ENCODE peak calls at places on chromosomes 6 and 20, in seven cellular contexts. Y, O, B, G, N, F and K are unnamed samples.
A peak's percentile ranks its signal among the peaks of the same experiment; 100 is the strongest.

GRCh38 chr6:82906951-82907350 is 158.7 kb downstream of the UBE3D start:
- DNase-seq in B (no peak), O (peak; percentile 69), N (no peak), F (peak; percentile 64), G (no peak), Y (peak; percentile 61), K (peak; percentile 64)

GRCh38 chr6:19354181-19354580 is 483.0 kb upstream of the ID4 start:
- DNase-seq in F (no peak), Y (no peak), O (no peak), B (no peak), G (no peak), N (no peak), K (no peak)

GRCh38 chr6:38572186-38572813 is 67.4 kb downstream of the BTBD9 start:
- DNase-seq in F (no peak), B (no peak), N (no peak), G (no peak), O (peak; percentile 32), Y (no peak), K (no peak)

GRCh38 chr6:64383277-64383676 is 747.7 kb downstream of the PHF3 start:
- DNase-seq in O (no peak), N (no peak), Y (no peak), F (no peak), G (no peak), B (no peak), K (peak; percentile 4)

GRCh38 chr6:11392778-11393507 is 144.6 kb upstream of the TMEM170B start:
- DNase-seq in Y (no peak), N (no peak), B (no peak), G (no peak), O (peak; percentile 6), F (no peak), K (no peak)

GRCh38 chr6:25026723-25027122 is 91.0 kb upstream of the RIPOR2 start:
- DNase-seq in Y (no peak), O (no peak), N (no peak), F (no peak), G (no peak), B (no peak), K (peak; percentile 42)

GRCh38 chr6:39209360-39209811 is 19.9 kb downstream of the KCNK5 start:
- DNase-seq in O (no peak), N (peak; percentile 81), F (no peak), G (no peak), Y (no peak), B (no peak), K (peak; percentile 8)

GRCh38 chr20:43669332-43669731 is 2.4 kb downstream of the MYBL2 start:
- DNase-seq in G (no peak), O (peak; percentile 48), N (peak; percentile 84), F (peak; percentile 61), Y (peak; percentile 62), B (no peak), K (peak; percentile 35)

GRCh38 chr6:47634210-47635047 is 64.0 kb upstream of the ADGRF4 start:
- DNase-seq in B (no peak), F (no peak), O (no peak), G (no peak), Y (no peak), N (peak; percentile 47), K (no peak)

GRCh38 chr6:167768471-167769215 is 58.1 kb upstream of the AFDN start:
- DNase-seq in N (no peak), Y (no peak), O (no peak), B (no peak), F (no peak), G (no peak), K (no peak)

GRCh38 chr6:169188051-169188863 is 65.4 kb downstream of the THBS2 start:
- DNase-seq in O (peak; percentile 98), B (no peak), G (no peak), Y (peak; percentile 100), N (no peak), F (peak; percentile 83), K (peak; percentile 27)

GRCh38 chr20:46057856-46058655 is 29.0 kb downstream of the SLC12A5 start:
- DNase-seq in B (peak; percentile 45), F (no peak), Y (peak; percentile 47), N (no peak), G (peak; percentile 80), O (peak; percentile 52), K (peak; percentile 58)

GRCh38 chr6:14598017-14598864 is 480.7 kb downstream of the CD83 start:
- DNase-seq in O (no peak), Y (no peak), G (peak; percentile 21), F (no peak), B (no peak), N (no peak), K (peak; percentile 34)

GRCh38 chr20:33719989-33720709 is at the start of gene PXMP4:
- DNase-seq in G (peak; percentile 94), O (peak; percentile 100), Y (peak; percentile 98), N (peak; percentile 92), B (peak; percentile 62), F (peak; percentile 97), K (peak; percentile 97)

GRCh38 chr20:10297684-10298240 is 79.1 kb downstream of the SNAP25 start:
- DNase-seq in N (no peak), Y (peak; percentile 41), O (peak; percentile 41), G (no peak), F (no peak), B (no peak), K (no peak)

GRCh38 chr20:35240083-35240913 is 13.8 kb downstream of the MMP24 start:
- DNase-seq in B (no peak), O (no peak), N (no peak), G (no peak), F (no peak), Y (no peak), K (no peak)

GRCh38 chr6:122184260-122184934 is 215.1 kb upstream of the HSF2 start:
- DNase-seq in Y (peak; percentile 47), F (peak; percentile 4), G (peak; percentile 20), N (no peak), O (peak; percentile 48), B (no peak), K (peak; percentile 40)

GRCh38 chr6:186221-186965 is 105.9 kb upstream of the DUSP22 start:
- DNase-seq in G (no peak), F (no peak), B (no peak), N (no peak), Y (peak; percentile 39), O (no peak), K (no peak)

GRCh38 chr6:159169557-159170332 is 545 bp downstream of the FNDC1 start:
- DNase-seq in B (peak; percentile 20), Y (peak; percentile 14), N (peak; percentile 18), O (peak; percentile 30), G (peak; percentile 75), F (peak; percentile 26), K (peak; percentile 34)

GRCh38 chr6:159170999-159171712 is 2.0 kb downstream of the FNDC1 start:
- DNase-seq in B (no peak), N (no peak), G (peak; percentile 22), O (peak; percentile 76), Y (peak; percentile 75), F (peak; percentile 14), K (peak; percentile 27)

GRCh38 chr6:159169193-159169555 is at the start of gene FNDC1:
- DNase-seq in F (no peak), B (peak; percentile 65), N (peak; percentile 76), Y (no peak), O (no peak), G (peak; percentile 84), K (no peak)

GRCh38 chr6:159170333-159170672 is 1.1 kb downstream of the FNDC1 start:
- DNase-seq in B (no peak), Y (no peak), N (no peak), O (no peak), F (no peak), G (no peak), K (no peak)

DNA sequence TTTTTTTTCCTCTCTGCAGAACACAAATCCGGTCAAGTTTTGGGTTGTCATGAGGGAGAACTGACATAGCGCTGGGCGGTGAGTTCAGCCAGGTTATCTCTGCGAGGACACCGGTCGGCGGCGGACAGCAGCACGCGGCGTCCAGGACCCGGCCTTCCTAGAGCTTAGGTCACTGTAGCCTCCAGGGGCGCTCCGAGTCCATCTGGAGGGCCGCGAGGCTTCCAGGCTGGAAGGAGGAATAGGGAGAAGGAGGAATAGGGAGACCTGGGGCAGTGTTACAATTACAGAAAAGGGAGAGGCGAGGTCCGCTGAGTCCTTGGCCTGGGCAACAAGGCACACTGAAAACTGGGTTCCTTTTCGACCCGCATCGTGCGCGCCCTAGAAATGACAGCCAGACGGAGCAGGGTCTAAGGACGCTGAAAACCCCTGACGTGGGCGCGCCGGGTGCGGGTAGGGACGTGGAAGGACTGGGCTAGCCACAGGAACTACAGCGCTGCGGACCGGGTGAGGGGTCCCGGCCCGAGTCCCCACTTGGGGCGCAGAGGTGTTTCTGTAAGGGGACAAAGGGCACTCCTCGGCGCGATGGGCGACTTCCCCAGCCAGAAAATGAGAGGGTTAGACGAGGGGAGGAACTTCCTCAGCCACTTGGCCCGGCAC is 536 bp upstream of the FNDC1 start:
- DNase-seq in B (peak; percentile 61), Y (peak; percentile 5), O (peak; percentile 31), N (peak; percentile 69), G (peak; percentile 91), F (no peak), K (no peak)
- TF ChIP-seq CTCF in B (peak; percentile 38), Y (peak; percentile 18), O (peak; percentile 22), N (peak; percentile 37), G (peak; percentile 61), F (no peak), K (no peak)

GRCh38 chr20:44790994-44791393 is 19.4 kb downstream of the RIMS4 start:
- DNase-seq in N (no peak), G (no peak), O (no peak), F (no peak), Y (no peak), B (no peak), K (no peak)
- TF ChIP-seq CTCF in N (no peak), G (no peak), O (no peak), F (no peak), Y (no peak), B (no peak), K (no peak)

DNA sequence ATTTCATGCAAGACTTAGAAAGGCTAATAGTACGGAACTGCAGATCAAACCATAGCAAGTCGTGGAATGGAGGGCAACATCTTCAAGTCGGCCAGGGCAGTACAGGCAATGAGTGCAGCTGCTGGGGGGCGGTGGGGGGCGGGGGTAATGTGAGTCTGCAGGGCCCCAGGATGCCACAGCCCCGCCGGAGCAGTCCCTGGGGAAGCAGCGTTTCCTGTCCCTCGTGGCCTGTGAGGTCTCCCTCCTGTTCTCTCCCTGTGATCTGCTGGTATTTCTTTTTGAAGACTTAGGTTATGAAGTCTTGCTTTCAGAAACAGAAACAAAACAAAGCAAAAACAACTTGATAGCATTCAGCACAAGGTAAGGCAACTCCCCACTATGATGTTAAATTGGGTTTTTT is 351.9 kb downstream of the FOXA2 start:
- DNase-seq in Y (no peak), O (no peak), N (no peak), G (no peak), B (no peak), F (no peak), K (no peak)
- TF ChIP-seq CTCF in Y (no peak), O (no peak), N (no peak), G (no peak), B (no peak), F (no peak), K (no peak)

DNA sequence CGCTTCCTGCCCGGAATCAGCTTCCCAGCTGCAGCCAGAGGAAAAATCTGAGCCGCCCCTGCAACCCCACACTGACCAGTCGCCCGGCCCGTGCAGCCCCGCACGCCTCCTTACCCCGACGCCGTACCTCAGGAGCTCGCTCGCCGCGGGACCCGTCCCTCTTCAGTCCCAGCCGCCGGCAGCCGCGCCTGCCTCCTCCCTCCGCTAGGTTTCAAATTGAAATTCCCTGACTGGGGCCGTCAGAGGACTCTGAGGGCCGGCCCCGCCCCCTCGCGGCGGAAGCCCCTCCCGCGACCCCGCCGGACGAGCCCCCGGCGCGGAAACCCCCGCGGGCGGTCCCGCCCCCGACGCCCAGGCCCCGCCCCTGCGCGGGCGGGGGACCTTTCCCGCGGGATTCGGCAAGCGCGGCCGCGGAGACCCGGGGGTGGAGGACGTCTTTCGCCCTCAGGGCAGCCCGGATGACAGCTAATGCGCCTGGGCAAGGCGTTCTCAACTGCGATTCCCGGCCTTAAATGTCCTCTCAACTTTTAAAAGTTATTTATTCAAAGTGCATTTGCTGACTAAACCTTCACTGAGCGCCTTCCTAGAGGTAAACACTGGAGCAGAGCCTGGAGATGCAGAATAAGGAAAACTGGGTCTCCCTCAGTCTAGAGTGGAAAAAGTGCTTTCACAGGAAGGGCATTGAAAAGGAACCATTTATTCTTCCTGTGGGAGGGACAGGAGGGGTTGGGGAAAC is at the start of gene EPB41L2:
- DNase-seq in Y (peak; percentile 86), N (peak; percentile 97), G (peak; percentile 97), B (peak; percentile 91), O (peak; percentile 89), F (peak; percentile 80), K (peak; percentile 84)
- TF ChIP-seq CTCF in Y (peak; percentile 20), N (peak; percentile 36), G (peak; percentile 31), B (peak; percentile 43), O (peak; percentile 23), F (peak; percentile 7), K (peak; percentile 18)